ENCODE peak calls at places on chromosomes 12 and 14, in six cellular contexts. Z, S, W, B, T and F are unnamed samples.

GRCh38 chr12:123936956-123937706 is 35.5 kb downstream of the CCDC92 start:
- DNase-seq in T (no peak), W (no peak), S (no peak), Z (no peak), B (no peak), F (no peak)

GRCh38 chr12:62957233-62957953 is 22.4 kb upstream of the PPM1H start:
- DNase-seq in B (peak; percentile 47), W (peak; percentile 65), S (peak; percentile 41), Z (no peak), T (no peak), F (no peak)

GRCh38 chr12:81274619-81275018 is 196.7 kb downstream of the ACSS3 start:
- DNase-seq in W (no peak), T (no peak), Z (no peak), B (no peak), S (no peak), F (no peak)

GRCh38 chr12:1972856-1973317 is 31.4 kb downstream of the DCP1B start:
- DNase-seq in T (no peak), B (no peak), Z (no peak), W (no peak), S (peak; percentile 49), F (no peak)

GRCh38 chr14:79571361-79571760 is 639.9 kb downstream of the DIO2 start:
- DNase-seq in W (no peak), T (no peak), Z (no peak), B (no peak), S (no peak), F (no peak)

GRCh38 chr14:65077318-65077717 is 25.0 kb downstream of the MAX start:
- DNase-seq in W (no peak), B (no peak), Z (no peak), S (no peak), T (no peak), F (no peak)

GRCh38 chr12:51424094-51424661 is 453 bp upstream of the SLC4A8 start:
- DNase-seq in W (no peak), T (no peak), Z (no peak), B (no peak), S (no peak), F (no peak)

GRCh38 chr14:57057803-57058202 is 210.9 kb downstream of the EXOC5 start:
- DNase-seq in S (no peak), Z (no peak), T (no peak), B (peak; percentile 21), W (no peak), F (no peak)

GRCh38 chr14:103138483-103139370 is 15.5 kb downstream of the TNFAIP2 start:
- DNase-seq in Z (no peak), T (no peak), B (no peak), S (no peak), W (no peak), F (no peak)

GRCh38 chr12:15627995-15628945 is 160.9 kb downstream of the EPS8 start:
- DNase-seq in W (no peak), T (no peak), B (no peak), S (peak; percentile 41), Z (no peak), F (no peak)

GRCh38 chr12:59708059-59708458 is 112.2 kb downstream of the SLC16A7 start:
- DNase-seq in W (no peak), B (no peak), Z (no peak), S (peak; percentile 17), T (no peak), F (no peak)

GRCh38 chr14:30251557-30252100 is 307.3 kb upstream of the G2E3 start:
- DNase-seq in Z (no peak), T (no peak), S (no peak), W (no peak), B (no peak), F (no peak)

GRCh38 chr12:112979281-112979680 is 962 bp downstream of the OAS2 start:
- DNase-seq in B (no peak), T (peak; percentile 46), Z (peak; percentile 28), S (no peak), W (no peak), F (no peak)

GRCh38 chr14:20624495-20625070 is 16.9 kb downstream of the OR6S1 start:
- DNase-seq in B (peak; percentile 58), Z (peak; percentile 31), S (no peak), W (no peak), T (peak; percentile 71), F (no peak)

GRCh38 chr12:3291939-3292338 is 199.1 kb upstream of the PRMT8 start:
- DNase-seq in Z (no peak), S (no peak), W (no peak), B (no peak), T (no peak), F (no peak)

GRCh38 chr12:122031342-122032216 is 9.9 kb downstream of the BCL7A start:
- DNase-seq in W (no peak), B (peak; percentile 92), S (no peak), T (no peak), Z (peak; percentile 53), F (no peak)

GRCh38 chr12:113822986-113823385 is 143.1 kb downstream of the RBM19 start:
- DNase-seq in Z (no peak), S (no peak), T (no peak), W (no peak), B (no peak), F (no peak)

GRCh38 chr12:104454997-104455396 is 1.8 kb upstream of the CHST11 start:
- DNase-seq in T (no peak), B (no peak), W (no peak), S (peak; percentile 61), Z (no peak), F (no peak)

GRCh38 chr14:23009483-23009938 is 432 bp downstream of the C14orf93 start:
- DNase-seq in T (no peak), W (no peak), S (no peak), Z (no peak), B (no peak), F (no peak)

GRCh38 chr12:53410951-53411350 is 12.7 kb upstream of the AMHR2 start:
- DNase-seq in Z (no peak), W (no peak), T (no peak), S (no peak), B (no peak), F (no peak)

GRCh38 chr12:13234045-13234641 is 37.6 kb downstream of the EMP1 start:
- DNase-seq in B (peak; percentile 72), S (peak; percentile 57), T (no peak), Z (peak; percentile 22), W (peak; percentile 40), F (peak; percentile 65)

GRCh38 chr12:32964981-32965585 is 68.5 kb upstream of the PKP2 start:
- DNase-seq in S (no peak), T (no peak), W (no peak), Z (no peak), B (no peak), F (no peak)